ENCODE peak calls at places on chromosomes 16 and 17, in nine cellular contexts. R is tibial artery; N is activated CD8-positive, alpha-beta T cell treated with anti-CD3 and anti-CD28 coated beads for 36 hours; F is neural progenitor cell; E is endothelial cell of umbilical vein; K is GM13976; L is H9; H is AG09309; C is left ventricle myocardium inferior. I is an unnamed sample.
A peak's percentile ranks its signal among the peaks of the same experiment; 100 is the strongest.

GRCh38 chr17:48882272-48882671 is 10.3 kb upstream of the ATP5MC1 start:
- DNase-seq in E (no peak), N (no peak), K (no peak), F (no peak), C (no peak), R (no peak), L (no peak), H (no peak), I (no peak)

GRCh38 chr17:56257075-56257474 is 103.8 kb downstream of the ANKFN1 start:
- DNase-seq in E (no peak), F (no peak), C (no peak), L (no peak), K (no peak), R (no peak), N (no peak), H (no peak), I (no peak)

GRCh38 chr17:58631523-58632323 is 60.1 kb downstream of the TEX14 start:
- DNase-seq in F (peak; percentile 96), E (peak; percentile 98), C (peak; percentile 92), K (peak; percentile 87), L (peak; percentile 97), H (peak; percentile 93), R (peak; percentile 96), N (peak; percentile 96), I (peak; percentile 94)

GRCh38 chr16:30782486-30783279 is 4.3 kb downstream of the ZNF629 start:
- DNase-seq in L (no peak), E (no peak), C (no peak), F (no peak), H (no peak), N (no peak), R (no peak), K (no peak), I (no peak)

GRCh38 chr16:20762404-20763123 is 1.2 kb upstream of the ACSM3 start:
- DNase-seq in K (no peak), C (no peak), F (no peak), N (no peak), R (no peak), H (no peak), L (no peak), E (no peak), I (no peak)

GRCh38 chr17:56292010-56292409 is 138.7 kb downstream of the ANKFN1 start:
- DNase-seq in N (no peak), C (no peak), R (no peak), K (no peak), F (no peak), E (peak; percentile 84), H (peak; percentile 27), L (no peak), I (no peak)

GRCh38 chr17:10063730-10064221 is 134.6 kb downstream of the GAS7 start:
- DNase-seq in L (no peak), F (no peak), K (no peak), H (no peak), E (no peak), N (peak; percentile 62), R (peak; percentile 79), C (no peak), I (no peak)

GRCh38 chr16:82639263-82639662 is 12.5 kb downstream of the CDH13 start:
- DNase-seq in E (no peak), R (no peak), N (no peak), K (no peak), C (no peak), L (no peak), F (no peak), H (no peak), I (no peak)

GRCh38 chr17:44589316-44590071 is 32.2 kb downstream of the FZD2 start:
- DNase-seq in F (no peak), H (no peak), E (no peak), C (no peak), R (no peak), K (no peak), L (no peak), N (no peak), I (no peak)

GRCh38 chr17:68197997-68198930 is 49.6 kb upstream of the AMZ2 start:
- DNase-seq in N (no peak), E (no peak), R (no peak), H (no peak), K (peak; percentile 60), L (peak; percentile 74), F (peak; percentile 16), C (no peak), I (no peak)

GRCh38 chr16:66842765-66843164 is 1.4 kb upstream of the CA7 start:
- DNase-seq in C (no peak), L (no peak), E (no peak), N (no peak), H (no peak), K (no peak), R (no peak), F (no peak), I (no peak)

GRCh38 chr17:10737168-10737622 is 7.4 kb upstream of the TMEM220 start:
- DNase-seq in F (peak; percentile 70), N (peak; percentile 46), K (peak; percentile 44), H (no peak), L (peak; percentile 75), R (no peak), E (peak; percentile 45), C (peak; percentile 32), I (peak; percentile 69)

GRCh38 chr16:13012591-13012990 is 111.2 kb downstream of the SHISA9 start:
- DNase-seq in E (no peak), L (peak; percentile 48), F (peak; percentile 25), K (no peak), H (no peak), C (no peak), R (no peak), N (no peak), I (peak; percentile 32)

GRCh38 chr17:29154516-29155234 is 25.5 kb downstream of the MYO18A start:
- DNase-seq in C (peak; percentile 56), K (no peak), E (peak; percentile 19), H (no peak), L (no peak), F (no peak), N (peak; percentile 44), R (no peak), I (no peak)

GRCh38 chr17:75771334-75772281 is 6.6 kb upstream of the GALK1 start:
- DNase-seq in K (no peak), E (no peak), C (no peak), F (no peak), N (no peak), R (peak; percentile 34), H (no peak), L (peak; percentile 32), I (no peak)

GRCh38 chr17:75773121-75773807 is 8.3 kb upstream of the GALK1 start:
- DNase-seq in C (no peak), L (peak; percentile 49), N (no peak), K (no peak), F (no peak), H (no peak), R (peak; percentile 62), E (no peak), I (no peak)

GRCh38 chr17:75774471-75774987 is 9.5 kb upstream of the GALK1 start:
- DNase-seq in N (peak; percentile 43), L (no peak), C (no peak), R (peak; percentile 64), K (no peak), H (no peak), E (no peak), F (no peak), I (no peak)

GRCh38 chr17:75774988-75775668 is 9.5 kb upstream of the UNK start:
- DNase-seq in N (peak; percentile 41), H (no peak), K (no peak), F (no peak), C (no peak), L (peak; percentile 82), E (no peak), R (peak; percentile 62), I (no peak)

GRCh38 chr17:75773808-75774470 is 8.9 kb upstream of the GALK1 start:
- DNase-seq in E (no peak), F (no peak), N (no peak), K (no peak), H (no peak), R (peak; percentile 66), C (no peak), L (peak; percentile 88), I (no peak)
- TF ChIP-seq CTCF in E (no peak), F (peak; percentile 15), N (no peak), K (no peak), H (no peak), R (no peak), C (no peak), L (peak; percentile 59), I (peak; percentile 24)

DNA sequence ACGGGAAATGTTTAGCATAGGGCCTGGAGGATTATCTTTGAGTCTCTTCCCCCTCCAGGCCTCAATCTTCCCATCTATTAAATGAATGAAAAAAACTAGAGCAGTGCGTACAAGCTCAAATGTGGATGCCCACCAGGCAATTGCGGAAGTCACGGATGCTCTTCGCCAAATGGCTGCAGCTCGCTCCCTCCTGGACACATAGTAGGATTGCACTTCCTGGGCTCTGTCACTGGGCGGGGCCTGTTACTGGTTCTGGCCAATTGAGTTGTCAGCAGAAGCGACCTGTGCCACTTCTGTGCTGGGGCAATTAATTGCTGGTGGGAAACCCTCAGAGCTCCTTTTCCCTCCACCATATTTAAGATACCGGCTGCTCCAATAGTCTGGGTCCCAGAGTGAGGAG is 168.2 kb upstream of the IRX6 start:
- DNase-seq in R (no peak), L (peak; percentile 50), K (no peak), C (no peak), H (no peak), N (no peak), E (no peak), F (no peak), I (no peak)
- TF ChIP-seq CTCF in R (no peak), L (peak; percentile 54), K (no peak), C (no peak), H (no peak), N (no peak), E (no peak), F (no peak), I (no peak)

GRCh38 chr17:2399572-2400473 is 1.0 kb downstream of the MNT start:
- DNase-seq in C (peak; percentile 96), F (peak; percentile 98), N (peak; percentile 94), K (peak; percentile 94), R (peak; percentile 98), E (peak; percentile 96), H (peak; percentile 88), L (peak; percentile 99), I (peak; percentile 95)
- TF ChIP-seq CTCF in C (no peak), F (no peak), N (no peak), K (peak; percentile 35), R (no peak), E (no peak), H (no peak), L (no peak), I (no peak)

GRCh38 chr17:81998222-81998621 is 20.8 kb downstream of the ASPSCR1 start:
- DNase-seq in R (no peak), L (no peak), H (no peak), K (no peak), E (no peak), C (no peak), F (no peak), N (no peak), I (no peak)
- TF ChIP-seq CTCF in R (no peak), L (no peak), H (no peak), K (no peak), E (no peak), C (no peak), F (no peak), N (no peak), I (no peak)

GRCh38 chr16:64381979-64382378 is 739.9 kb downstream of the CDH11 start:
- DNase-seq in L (no peak), N (no peak), H (no peak), R (no peak), F (no peak), E (no peak), K (no peak), C (no peak), I (no peak)
- TF ChIP-seq CTCF in L (no peak), N (no peak), H (no peak), R (no peak), F (no peak), E (no peak), K (no peak), C (no peak), I (no peak)